ENCODE peak calls at places on chromosome 4, in eight cellular contexts. Z, R, Y, W, T, A, U and K are unnamed samples.

GRCh38 chr4:53489279-53489889 is 101.9 kb downstream of the LNX1 start:
- DNase-seq in Z (no peak), R (no peak), Y (peak; percentile 53), W (no peak), T (no peak), A (peak; percentile 46), U (no peak), K (no peak)

GRCh38 chr4:17469931-17470674 is 41.8 kb downstream of the QDPR start:
- DNase-seq in Z (no peak), R (no peak), Y (peak; percentile 29), W (no peak), T (no peak), A (peak; percentile 42), U (no peak), K (no peak)

GRCh38 chr4:126172126-126172525 is 857.4 kb downstream of the FAT4 start:
- DNase-seq in Z (no peak), R (no peak), Y (no peak), W (no peak), T (no peak), A (no peak), U (no peak), K (no peak)

GRCh38 chr4:176229645-176230044 is 34.3 kb upstream of the SPATA4 start:
- DNase-seq in Z (no peak), R (no peak), Y (no peak), W (no peak), T (no peak), A (no peak), U (no peak), K (no peak)

GRCh38 chr4:160319221-160319867 is 1216.5 kb downstream of the RAPGEF2 start:
- DNase-seq in Z (peak; percentile 56), R (no peak), Y (peak; percentile 26), W (peak; percentile 65), T (peak; percentile 26), A (peak; percentile 11), U (no peak), K (no peak)

GRCh38 chr4:175776217-175776616 is 35.8 kb downstream of the GPM6A start:
- DNase-seq in Z (no peak), R (no peak), Y (no peak), W (no peak), T (no peak), A (no peak), U (no peak), K (no peak)

GRCh38 chr4:7186516-7187296 is 5.6 kb upstream of the SORCS2 start:
- DNase-seq in Z (no peak), R (no peak), Y (no peak), W (no peak), T (no peak), A (no peak), U (peak; percentile 11), K (no peak)

GRCh38 chr4:31071807-31072486 is 351.8 kb downstream of the PCDH7 start:
- DNase-seq in Z (no peak), R (no peak), Y (no peak), W (no peak), T (peak; percentile 31), A (peak; percentile 7), U (no peak), K (no peak)

GRCh38 chr4:39873823-39874222 is 103.9 kb downstream of the PDS5A start:
- DNase-seq in Z (no peak), R (no peak), Y (peak; percentile 44), W (no peak), T (no peak), A (peak; percentile 67), U (no peak), K (no peak)

GRCh38 chr4:182913036-182913435 is 4.2 kb downstream of the DCTD start:
- DNase-seq in Z (no peak), R (no peak), Y (no peak), W (no peak), T (no peak), A (no peak), U (no peak), K (no peak)

DNA sequence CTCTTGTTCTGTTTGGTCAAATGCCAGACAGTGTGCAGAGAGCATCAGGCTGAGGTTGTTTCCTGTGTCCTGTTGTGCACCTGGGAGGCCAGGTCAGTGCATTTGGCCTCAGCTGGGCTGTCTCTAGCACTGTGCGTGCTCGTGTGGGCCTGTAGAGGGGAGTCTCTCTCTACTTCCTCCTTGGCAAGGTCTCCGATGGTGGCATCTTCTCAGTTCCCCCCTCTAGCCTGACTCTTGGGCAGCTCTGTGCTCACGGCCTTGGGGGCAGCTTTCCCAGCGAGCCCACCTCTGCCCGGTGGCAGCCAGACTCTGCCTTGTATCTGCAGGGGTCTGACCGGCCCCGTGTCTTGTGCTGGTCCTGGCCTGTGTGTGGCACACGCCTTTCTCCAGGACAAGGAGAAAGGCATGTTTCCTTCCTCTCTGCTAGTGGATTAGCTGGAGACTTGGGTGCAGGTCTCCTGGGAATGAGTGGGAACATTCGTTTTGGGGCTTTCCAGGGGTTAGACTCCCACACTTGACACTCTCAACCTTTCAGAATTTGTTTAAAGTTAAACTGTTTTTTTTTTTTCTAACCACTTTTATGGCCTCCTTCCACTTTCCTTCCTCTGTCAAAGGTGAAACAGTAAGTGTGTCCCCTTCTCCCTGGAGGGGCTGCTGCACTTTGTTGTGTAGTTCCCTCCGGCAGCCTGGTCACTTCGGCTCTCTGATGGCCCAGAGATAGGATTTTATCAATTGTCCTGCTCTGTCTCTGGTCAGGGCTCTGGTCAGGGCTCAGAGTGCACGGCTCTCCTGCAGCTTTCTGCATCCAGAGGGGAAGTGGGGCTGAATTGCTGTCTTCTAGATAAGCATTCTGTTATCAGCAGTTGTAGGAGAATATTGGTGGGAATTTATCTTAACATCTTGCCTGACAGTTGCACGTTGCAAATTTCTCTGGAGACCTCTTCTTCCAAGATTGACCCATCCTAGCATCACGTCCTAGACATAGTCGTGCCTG is 62.5 kb downstream of the FAM193A start:
- DNase-seq in Z (no peak), R (no peak), Y (no peak), W (no peak), T (no peak), A (peak; percentile 65), U (no peak), K (peak; percentile 76)
- TF ChIP-seq CTCF in Z (no peak), R (no peak), Y (peak; percentile 11), W (no peak), T (no peak), A (peak; percentile 22), U (peak; percentile 18), K (peak; percentile 55)

GRCh38 chr4:153345011-153345981 is 808 bp downstream of the MND1 start:
- DNase-seq in Z (no peak), R (no peak), Y (peak; percentile 62), W (peak; percentile 33), T (peak; percentile 80), A (peak; percentile 69), U (peak; percentile 23), K (peak; percentile 47)

GRCh38 chr4:153344131-153345010 is at the start of gene MND1:
- DNase-seq in Z (no peak), R (peak; percentile 73), Y (peak; percentile 73), W (peak; percentile 88), T (peak; percentile 96), A (peak; percentile 83), U (peak; percentile 81), K (peak; percentile 94)

GRCh38 chr4:153347117-153347516 is 2.6 kb downstream of the MND1 start:
- DNase-seq in Z (no peak), R (no peak), Y (no peak), W (no peak), T (no peak), A (no peak), U (no peak), K (no peak)

GRCh38 chr4:153346563-153346962 is 2.1 kb downstream of the MND1 start:
- DNase-seq in Z (no peak), R (no peak), Y (no peak), W (no peak), T (peak; percentile 53), A (peak; percentile 9), U (no peak), K (no peak)

DNA sequence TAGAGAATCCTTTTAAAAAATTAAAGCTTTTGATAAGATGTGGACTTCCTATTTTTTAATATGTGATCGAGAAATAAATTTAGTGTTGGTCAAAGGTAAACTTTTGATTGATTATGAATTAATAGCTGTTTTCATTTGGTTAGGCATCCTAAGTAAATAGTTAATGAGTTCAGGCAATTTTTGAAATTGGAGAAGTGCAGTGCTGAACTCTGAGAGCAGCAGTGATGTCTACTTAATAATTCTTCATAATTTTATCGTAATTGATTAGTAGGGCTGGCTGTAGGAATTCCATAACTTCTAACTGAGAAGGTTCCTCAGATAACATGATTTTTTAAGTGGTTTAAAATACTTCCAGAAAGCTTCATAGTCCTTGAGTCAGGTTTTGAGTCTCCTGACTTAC is 1.5 kb downstream of the MND1 start:
- DNase-seq in Z (no peak), R (no peak), Y (no peak), W (no peak), T (peak; percentile 10), A (no peak), U (no peak), K (no peak)
- TF ChIP-seq CTCF in Z (no peak), R (no peak), Y (no peak), W (no peak), T (no peak), A (no peak), U (no peak), K (no peak)

DNA sequence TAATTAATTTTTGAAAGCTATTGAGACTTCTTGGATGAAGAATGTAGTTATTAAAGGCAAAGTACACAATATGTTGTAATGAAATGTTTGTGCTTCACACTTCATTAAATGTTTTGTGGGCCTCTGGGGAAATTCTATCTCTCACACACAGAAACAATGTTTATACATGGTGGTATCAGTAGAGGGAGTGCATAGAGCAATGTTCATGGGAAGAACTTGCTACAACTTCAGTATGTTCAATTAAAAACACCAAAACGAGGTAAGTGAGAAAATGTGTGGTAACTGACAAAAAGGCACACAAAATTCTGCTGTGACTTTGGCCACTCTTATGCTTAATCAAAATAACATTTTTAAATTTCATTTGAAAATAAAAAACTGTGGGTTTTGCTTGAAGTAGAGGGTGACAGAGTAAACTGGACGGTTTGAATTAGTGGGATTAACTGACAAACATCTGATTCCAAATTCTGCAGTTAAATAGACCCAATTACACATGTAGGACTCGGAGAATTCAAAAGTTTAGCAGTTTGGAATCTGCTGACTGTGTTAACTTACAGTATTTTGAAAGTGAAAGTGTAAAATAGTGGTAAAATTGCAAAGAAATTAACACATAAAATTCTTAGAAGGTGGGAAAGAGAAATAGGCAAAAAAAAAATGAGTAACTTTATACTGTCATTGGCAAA is 111.4 kb upstream of the TTC29 start:
- DNase-seq in Z (peak; percentile 16), R (no peak), Y (peak; percentile 42), W (no peak), T (peak; percentile 64), A (peak; percentile 46), U (no peak), K (no peak)
- TF ChIP-seq CTCF in Z (peak; percentile 35), R (no peak), Y (peak; percentile 27), W (no peak), T (peak; percentile 38), A (no peak), U (no peak), K (no peak)

GRCh38 chr4:134773497-134774000 is 572.0 kb upstream of the PABPC4L start:
- DNase-seq in Z (no peak), R (no peak), Y (no peak), W (no peak), T (no peak), A (no peak), U (no peak), K (no peak)

GRCh38 chr4:134780244-134780643 is 578.7 kb upstream of the PABPC4L start:
- DNase-seq in Z (no peak), R (no peak), Y (no peak), W (no peak), T (no peak), A (no peak), U (no peak), K (no peak)

DNA sequence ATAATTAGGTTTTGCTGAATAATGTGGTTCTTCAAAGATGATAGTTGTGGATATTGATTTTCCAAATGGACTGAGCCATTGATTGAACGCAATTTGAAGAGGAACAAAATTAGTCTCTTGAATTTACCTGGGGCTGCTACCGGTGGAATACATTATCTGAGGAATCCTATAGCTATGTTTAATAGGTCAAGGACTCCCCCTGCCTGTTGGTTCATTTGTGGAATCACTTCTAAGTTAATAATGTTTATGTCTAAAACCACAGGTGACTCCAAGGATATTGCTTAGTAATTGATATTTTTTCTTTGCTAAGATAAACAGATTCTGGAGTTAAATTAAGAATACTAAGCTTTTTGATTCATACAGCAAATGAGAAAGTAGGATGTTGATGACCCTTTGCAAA is 576.0 kb upstream of the PABPC4L start:
- DNase-seq in Z (no peak), R (no peak), Y (no peak), W (no peak), T (no peak), A (peak; percentile 3), U (no peak), K (no peak)
- TF ChIP-seq CTCF in Z (peak; percentile 29), R (no peak), Y (no peak), W (peak; percentile 31), T (no peak), A (no peak), U (no peak), K (no peak)